ENCODE peak calls at places on chromosomes 13 and 19, in eight cellular contexts. One of them, this sample, is unnamed. For H3K9me3, the result is how much of the 10 kb centered on the place peaks cover.

GRCh38 chr13:35979378-35979911 is 151.7 kb downstream of the DCLK1 start:
- DNase-seq in uterus: peak
- DNase-seq in A549: no peak
- DNase-seq in cardiac muscle cell: peak
- DNase-seq in adrenal gland: peak
- DNase-seq in endodermal cell: no peak
- DNase-seq in breast epithelium: no peak
- DNase-seq in Panc1: no peak
- DNase-seq in this sample: peak

GRCh38 chr19:47467914-47468313 is 3.8 kb downstream of the SLC8A2 start:
- DNase-seq in uterus: no peak
- DNase-seq in A549: no peak
- DNase-seq in cardiac muscle cell: no peak
- DNase-seq in adrenal gland: no peak
- DNase-seq in endodermal cell: peak
- DNase-seq in breast epithelium: no peak
- DNase-seq in Panc1: no peak
- DNase-seq in this sample: no peak

GRCh38 chr19:52369463-52370340 is at the start of gene ZNF880:
- DNase-seq in uterus: peak
- DNase-seq in A549: peak
- DNase-seq in cardiac muscle cell: peak
- DNase-seq in adrenal gland: peak
- DNase-seq in endodermal cell: peak
- DNase-seq in breast epithelium: peak
- DNase-seq in Panc1: peak
- DNase-seq in this sample: peak

GRCh38 chr13:20414475-20415287 is 111.0 kb downstream of the CRYL1 start:
- DNase-seq in uterus: no peak
- DNase-seq in A549: no peak
- DNase-seq in cardiac muscle cell: no peak
- DNase-seq in adrenal gland: no peak
- DNase-seq in endodermal cell: peak
- DNase-seq in breast epithelium: peak
- DNase-seq in Panc1: no peak
- DNase-seq in this sample: no peak

GRCh38 chr19:6233051-6233826 is 46.5 kb downstream of the MLLT1 start:
- DNase-seq in uterus: peak
- DNase-seq in A549: no peak
- DNase-seq in cardiac muscle cell: peak
- DNase-seq in adrenal gland: peak
- DNase-seq in endodermal cell: no peak
- DNase-seq in breast epithelium: peak
- DNase-seq in Panc1: no peak
- DNase-seq in this sample: no peak

GRCh38 chr13:65594255-65594654 is 1635.9 kb downstream of the PCDH9 start:
- DNase-seq in uterus: no peak
- DNase-seq in A549: no peak
- DNase-seq in cardiac muscle cell: peak
- DNase-seq in adrenal gland: no peak
- DNase-seq in endodermal cell: no peak
- DNase-seq in breast epithelium: no peak
- DNase-seq in Panc1: no peak
- DNase-seq in this sample: no peak

GRCh38 chr13:66794340-66795031 is 435.6 kb downstream of the PCDH9 start:
- DNase-seq in uterus: no peak
- DNase-seq in A549: no peak
- DNase-seq in cardiac muscle cell: no peak
- DNase-seq in adrenal gland: no peak
- DNase-seq in endodermal cell: no peak
- DNase-seq in breast epithelium: no peak
- DNase-seq in Panc1: no peak
- DNase-seq in this sample: no peak

GRCh38 chr19:8005534-8006256 is at the start of gene ELAVL1:
- DNase-seq in uterus: peak
- DNase-seq in A549: peak
- DNase-seq in cardiac muscle cell: peak
- DNase-seq in adrenal gland: peak
- DNase-seq in endodermal cell: peak
- DNase-seq in breast epithelium: peak
- DNase-seq in Panc1: no peak
- DNase-seq in this sample: peak

GRCh38 chr13:94254737-94255136 is 224.7 kb downstream of the DCT start:
- DNase-seq in uterus: no peak
- DNase-seq in A549: no peak
- DNase-seq in cardiac muscle cell: no peak
- DNase-seq in adrenal gland: no peak
- DNase-seq in endodermal cell: no peak
- DNase-seq in breast epithelium: no peak
- DNase-seq in Panc1: no peak
- DNase-seq in this sample: no peak

GRCh38 chr13:98322091-98322718 is 145.1 kb upstream of the RNF113B start:
- DNase-seq in uterus: no peak
- DNase-seq in A549: no peak
- DNase-seq in cardiac muscle cell: no peak
- DNase-seq in adrenal gland: no peak
- DNase-seq in endodermal cell: no peak
- DNase-seq in breast epithelium: no peak
- DNase-seq in Panc1: no peak
- DNase-seq in this sample: no peak

GRCh38 chr13:98320561-98321105 is 143.6 kb upstream of the RNF113B start:
- DNase-seq in uterus: no peak
- DNase-seq in A549: no peak
- DNase-seq in cardiac muscle cell: no peak
- DNase-seq in adrenal gland: no peak
- DNase-seq in endodermal cell: no peak
- DNase-seq in breast epithelium: no peak
- DNase-seq in Panc1: no peak
- DNase-seq in this sample: no peak

GRCh38 chr13:98318263-98318878 is 141.3 kb upstream of the RNF113B start:
- DNase-seq in uterus: no peak
- DNase-seq in A549: no peak
- DNase-seq in cardiac muscle cell: no peak
- DNase-seq in adrenal gland: peak
- DNase-seq in endodermal cell: no peak
- DNase-seq in breast epithelium: no peak
- DNase-seq in Panc1: no peak
- DNase-seq in this sample: no peak

GRCh38 chr13:98324105-98324504 is 147.0 kb upstream of the RNF113B start:
- DNase-seq in uterus: no peak
- DNase-seq in A549: no peak
- DNase-seq in cardiac muscle cell: peak
- DNase-seq in adrenal gland: no peak
- DNase-seq in endodermal cell: no peak
- DNase-seq in breast epithelium: no peak
- DNase-seq in Panc1: no peak
- DNase-seq in this sample: no peak

GRCh38 chr13:98321356-98321755 is 144.3 kb upstream of the RNF113B start:
- DNase-seq in uterus: no peak
- DNase-seq in A549: no peak
- DNase-seq in cardiac muscle cell: no peak
- DNase-seq in adrenal gland: no peak
- DNase-seq in endodermal cell: no peak
- DNase-seq in breast epithelium: no peak
- DNase-seq in Panc1: no peak
- DNase-seq in this sample: no peak
- H3K27ac ChIP-seq in uterus: no peak
- H3K27ac ChIP-seq in A549: no peak
- H3K27ac ChIP-seq in cardiac muscle cell: no peak
- H3K27ac ChIP-seq in adrenal gland: no peak
- H3K27ac ChIP-seq in endodermal cell: no peak
- H3K27ac ChIP-seq in breast epithelium: no peak
- H3K27ac ChIP-seq in Panc1: no peak
- H3K27ac ChIP-seq in this sample: no peak

GRCh38 chr13:113937073-113937472 is 36.8 kb downstream of the C13orf46 start:
- DNase-seq in uterus: no peak
- DNase-seq in A549: no peak
- DNase-seq in cardiac muscle cell: no peak
- DNase-seq in adrenal gland: no peak
- DNase-seq in endodermal cell: no peak
- DNase-seq in breast epithelium: no peak
- DNase-seq in Panc1: no peak
- DNase-seq in this sample: no peak

GRCh38 chr13:113938716-113939115 is 35.2 kb downstream of the C13orf46 start:
- DNase-seq in uterus: no peak
- DNase-seq in A549: no peak
- DNase-seq in cardiac muscle cell: peak
- DNase-seq in adrenal gland: no peak
- DNase-seq in endodermal cell: no peak
- DNase-seq in breast epithelium: no peak
- DNase-seq in Panc1: no peak
- DNase-seq in this sample: no peak

GRCh38 chr13:113938246-113938645 is 35.6 kb downstream of the C13orf46 start:
- DNase-seq in uterus: no peak
- DNase-seq in A549: no peak
- DNase-seq in cardiac muscle cell: peak
- DNase-seq in adrenal gland: no peak
- DNase-seq in endodermal cell: no peak
- DNase-seq in breast epithelium: no peak
- DNase-seq in Panc1: no peak
- DNase-seq in this sample: no peak

GRCh38 chr13:113936566-113936965 is 37.3 kb downstream of the C13orf46 start:
- DNase-seq in uterus: no peak
- DNase-seq in A549: no peak
- DNase-seq in cardiac muscle cell: no peak
- DNase-seq in adrenal gland: no peak
- DNase-seq in endodermal cell: no peak
- DNase-seq in breast epithelium: no peak
- DNase-seq in Panc1: no peak
- DNase-seq in this sample: no peak

DNA sequence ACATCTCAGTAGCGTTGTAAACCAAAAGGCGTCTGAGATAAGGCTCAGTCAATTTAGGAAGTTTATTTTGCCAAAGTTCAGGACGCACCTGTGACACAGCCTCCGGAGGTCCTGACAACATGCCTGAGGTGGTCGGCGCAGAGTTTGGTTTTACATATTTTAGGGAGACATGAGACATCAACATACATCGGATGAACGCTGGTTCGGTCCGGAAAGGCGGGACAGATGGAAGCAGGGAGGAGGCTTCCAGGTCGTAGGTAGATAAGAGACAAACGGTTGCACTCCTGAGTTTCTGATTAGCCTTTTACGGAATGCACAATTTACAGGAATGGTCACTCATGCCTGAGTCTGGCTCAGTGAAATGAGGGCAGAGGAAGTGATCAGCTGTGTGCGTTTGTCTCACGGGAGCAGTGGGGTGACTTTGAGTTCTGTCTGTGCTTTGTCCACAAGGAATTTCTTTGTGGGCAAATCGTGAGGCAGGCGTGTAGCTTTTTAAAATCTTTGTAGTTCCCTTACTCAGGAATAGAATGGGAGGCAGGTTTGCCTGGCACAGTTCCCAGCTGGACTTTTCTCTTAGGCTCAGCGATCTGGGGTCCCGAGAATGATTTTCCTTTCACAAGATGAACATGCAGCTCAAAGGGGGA is 36.3 kb downstream of the C13orf46 start:
- DNase-seq in uterus: no peak
- DNase-seq in A549: no peak
- DNase-seq in cardiac muscle cell: no peak
- DNase-seq in adrenal gland: no peak
- DNase-seq in endodermal cell: no peak
- DNase-seq in breast epithelium: no peak
- DNase-seq in Panc1: no peak
- DNase-seq in this sample: no peak
- H3K9me3 ChIP-seq in uterus: under half
- H3K9me3 ChIP-seq in A549: under half
- H3K9me3 ChIP-seq in cardiac muscle cell: under half
- H3K9me3 ChIP-seq in adrenal gland: under half
- H3K9me3 ChIP-seq in endodermal cell: under half
- H3K9me3 ChIP-seq in breast epithelium: under half
- H3K9me3 ChIP-seq in Panc1: under half
- H3K9me3 ChIP-seq in this sample: under half

GRCh38 chr13:29815336-29815735 is 35.1 kb downstream of the UBL3 start:
- DNase-seq in uterus: no peak
- DNase-seq in A549: no peak
- DNase-seq in cardiac muscle cell: no peak
- DNase-seq in adrenal gland: no peak
- DNase-seq in endodermal cell: no peak
- DNase-seq in breast epithelium: no peak
- DNase-seq in Panc1: no peak
- DNase-seq in this sample: no peak

GRCh38 chr13:29817604-29818378 is 32.6 kb downstream of the UBL3 start:
- DNase-seq in uterus: no peak
- DNase-seq in A549: no peak
- DNase-seq in cardiac muscle cell: no peak
- DNase-seq in adrenal gland: no peak
- DNase-seq in endodermal cell: no peak
- DNase-seq in breast epithelium: no peak
- DNase-seq in Panc1: no peak
- DNase-seq in this sample: no peak

GRCh38 chr13:29810898-29811297 is 39.5 kb downstream of the UBL3 start:
- DNase-seq in uterus: no peak
- DNase-seq in A549: no peak
- DNase-seq in cardiac muscle cell: no peak
- DNase-seq in adrenal gland: no peak
- DNase-seq in endodermal cell: no peak
- DNase-seq in breast epithelium: no peak
- DNase-seq in Panc1: no peak
- DNase-seq in this sample: no peak

GRCh38 chr13:29819157-29819556 is 31.3 kb downstream of the UBL3 start:
- DNase-seq in uterus: no peak
- DNase-seq in A549: no peak
- DNase-seq in cardiac muscle cell: no peak
- DNase-seq in adrenal gland: no peak
- DNase-seq in endodermal cell: no peak
- DNase-seq in breast epithelium: no peak
- DNase-seq in Panc1: no peak
- DNase-seq in this sample: no peak

GRCh38 chr13:29816715-29817114 is 33.7 kb downstream of the UBL3 start:
- DNase-seq in uterus: no peak
- DNase-seq in A549: no peak
- DNase-seq in cardiac muscle cell: no peak
- DNase-seq in adrenal gland: no peak
- DNase-seq in endodermal cell: no peak
- DNase-seq in breast epithelium: no peak
- DNase-seq in Panc1: no peak
- DNase-seq in this sample: no peak
- H3K27ac ChIP-seq in uterus: no peak
- H3K27ac ChIP-seq in A549: no peak
- H3K27ac ChIP-seq in cardiac muscle cell: no peak
- H3K27ac ChIP-seq in adrenal gland: no peak
- H3K27ac ChIP-seq in endodermal cell: no peak
- H3K27ac ChIP-seq in breast epithelium: no peak
- H3K27ac ChIP-seq in Panc1: no peak
- H3K27ac ChIP-seq in this sample: no peak

DNA sequence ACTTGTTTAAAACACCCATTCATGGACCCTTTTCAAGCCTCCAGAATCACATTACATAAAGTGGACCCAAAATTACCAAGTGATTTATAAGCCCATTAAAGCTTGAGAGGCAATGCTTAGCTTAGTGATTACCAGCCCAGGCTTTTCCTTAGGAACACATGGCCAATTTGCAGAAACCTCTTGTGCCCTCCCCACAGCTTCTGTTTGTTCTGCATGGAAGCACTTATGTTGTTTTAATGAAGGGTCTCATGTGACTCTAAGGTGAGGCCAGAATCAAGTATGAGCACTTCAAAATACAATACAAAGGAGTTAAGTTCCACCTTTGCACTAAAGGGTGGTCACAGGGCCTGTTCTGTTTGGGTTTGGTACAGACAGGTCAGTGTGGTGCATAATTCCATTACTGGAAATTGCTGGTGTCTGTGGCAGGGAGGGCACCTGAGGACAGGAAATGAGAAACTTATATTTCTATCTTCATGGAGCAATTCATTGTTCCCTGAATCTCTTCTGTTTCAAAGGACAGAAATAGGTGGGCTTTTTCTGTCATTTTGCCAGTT is 15.3 kb downstream of the ZNF486 start:
- DNase-seq in uterus: no peak
- DNase-seq in A549: no peak
- DNase-seq in cardiac muscle cell: no peak
- DNase-seq in adrenal gland: no peak
- DNase-seq in endodermal cell: no peak
- DNase-seq in breast epithelium: no peak
- DNase-seq in Panc1: no peak
- DNase-seq in this sample: no peak
- H3K9me3 ChIP-seq in uterus: under half
- H3K9me3 ChIP-seq in A549: under half
- H3K9me3 ChIP-seq in cardiac muscle cell: under half
- H3K9me3 ChIP-seq in adrenal gland: under half
- H3K9me3 ChIP-seq in endodermal cell: under half
- H3K9me3 ChIP-seq in breast epithelium: under half
- H3K9me3 ChIP-seq in Panc1: under half
- H3K9me3 ChIP-seq in this sample: under half

This sample was measured in SJSA1.